ENCODE peak calls at places on chromosome X, in four cellular contexts. One of them, this sample, is unnamed. For H3K4me1, the result is how much of the 10 kb centered on the place peaks cover.

GRCh38 chrX:109714340-109714958 is 18.6 kb downstream of the ACSL4 start:
- DNase-seq in IMR-90: peak
- DNase-seq in sigmoid colon: no peak
- DNase-seq in GM23338: no peak
- DNase-seq in this sample: peak

GRCh38 chrX:122055979-122056715 is 1008.7 kb downstream of the GLUD2 start:
- DNase-seq in IMR-90: no peak
- DNase-seq in sigmoid colon: no peak
- DNase-seq in GM23338: no peak
- DNase-seq in this sample: no peak

GRCh38 chrX:47644557-47645091 is 5.7 kb downstream of the ELK1 start:
- DNase-seq in IMR-90: peak
- DNase-seq in sigmoid colon: no peak
- DNase-seq in GM23338: peak
- DNase-seq in this sample: no peak

GRCh38 chrX:43702079-43702524 is 46.0 kb downstream of the MAOA start:
- DNase-seq in IMR-90: no peak
- DNase-seq in sigmoid colon: no peak
- DNase-seq in GM23338: no peak
- DNase-seq in this sample: no peak

GRCh38 chrX:154000051-154000450 is 19.7 kb downstream of the IRAK1 start:
- DNase-seq in IMR-90: no peak
- DNase-seq in sigmoid colon: no peak
- DNase-seq in GM23338: peak
- DNase-seq in this sample: no peak

GRCh38 chrX:150635952-150636351 is 57.2 kb upstream of the MTMR1 start:
- DNase-seq in IMR-90: peak
- DNase-seq in sigmoid colon: no peak
- DNase-seq in GM23338: no peak
- DNase-seq in this sample: peak

GRCh38 chrX:148337873-148338272 is 162.5 kb upstream of the AFF2 start:
- DNase-seq in IMR-90: no peak
- DNase-seq in sigmoid colon: no peak
- DNase-seq in GM23338: no peak
- DNase-seq in this sample: no peak

GRCh38 chrX:93977641-93978040 is 303.6 kb downstream of the FAM133A start:
- DNase-seq in IMR-90: no peak
- DNase-seq in sigmoid colon: no peak
- DNase-seq in GM23338: no peak
- DNase-seq in this sample: no peak

GRCh38 chrX:153476628-153477027 is 6.3 kb upstream of the HAUS7 start:
- DNase-seq in IMR-90: peak
- DNase-seq in sigmoid colon: no peak
- DNase-seq in GM23338: no peak
- DNase-seq in this sample: no peak

GRCh38 chrX:3326721-3327120 is 19.7 kb downstream of the MXRA5 start:
- DNase-seq in IMR-90: peak
- DNase-seq in sigmoid colon: no peak
- DNase-seq in GM23338: no peak
- DNase-seq in this sample: no peak

GRCh38 chrX:82666355-82666754 is 841.7 kb upstream of the POU3F4 start:
- DNase-seq in IMR-90: no peak
- DNase-seq in sigmoid colon: no peak
- DNase-seq in GM23338: peak
- DNase-seq in this sample: no peak

GRCh38 chrX:10477525-10477924 is 142.9 kb downstream of the MID1 start:
- DNase-seq in IMR-90: no peak
- DNase-seq in sigmoid colon: no peak
- DNase-seq in GM23338: no peak
- DNase-seq in this sample: no peak

GRCh38 chrX:135389717-135390116 is 32.0 kb upstream of the SMIM10L2A start:
- DNase-seq in IMR-90: no peak
- DNase-seq in sigmoid colon: no peak
- DNase-seq in GM23338: no peak
- DNase-seq in this sample: peak

GRCh38 chrX:121146059-121146628 is 98.7 kb downstream of the GLUD2 start:
- DNase-seq in IMR-90: no peak
- DNase-seq in sigmoid colon: no peak
- DNase-seq in GM23338: no peak
- DNase-seq in this sample: no peak

GRCh38 chrX:115561605-115562491 is 874 bp downstream of the PLS3 start:
- DNase-seq in IMR-90: peak
- DNase-seq in sigmoid colon: peak
- DNase-seq in GM23338: peak
- DNase-seq in this sample: peak

GRCh38 chrX:47854474-47854873 is 17.8 kb downstream of the ZNF81 start:
- DNase-seq in IMR-90: peak
- DNase-seq in sigmoid colon: no peak
- DNase-seq in GM23338: peak
- DNase-seq in this sample: peak

GRCh38 chrX:154097003-154097596 is 417 bp downstream of the MECP2 start:
- DNase-seq in IMR-90: peak
- DNase-seq in sigmoid colon: peak
- DNase-seq in GM23338: peak
- DNase-seq in this sample: no peak

GRCh38 chrX:55794420-55794819 is 76.9 kb downstream of the RRAGB start:
- DNase-seq in IMR-90: no peak
- DNase-seq in sigmoid colon: no peak
- DNase-seq in GM23338: no peak
- DNase-seq in this sample: no peak

GRCh38 chrX:33726281-33727160 is 405.6 kb downstream of the FAM47A start:
- DNase-seq in IMR-90: no peak
- DNase-seq in sigmoid colon: peak
- DNase-seq in GM23338: peak
- DNase-seq in this sample: no peak

GRCh38 chrX:127011629-127012028 is 192.1 kb downstream of the PRR32 start:
- DNase-seq in IMR-90: no peak
- DNase-seq in sigmoid colon: no peak
- DNase-seq in GM23338: no peak
- DNase-seq in this sample: no peak

GRCh38 chrX:48632207-48632606 is 34.9 kb downstream of the WDR13 start:
- DNase-seq in IMR-90: no peak
- DNase-seq in sigmoid colon: no peak
- DNase-seq in GM23338: no peak
- DNase-seq in this sample: no peak

GRCh38 chrX:152641256-152641875 is 3.7 kb downstream of the GABRQ start:
- DNase-seq in IMR-90: no peak
- DNase-seq in sigmoid colon: no peak
- DNase-seq in GM23338: peak
- DNase-seq in this sample: no peak

GRCh38 chrX:19805054-19805690 is 82.2 kb downstream of the SH3KBP1 start:
- DNase-seq in IMR-90: no peak
- DNase-seq in sigmoid colon: no peak
- DNase-seq in GM23338: no peak
- DNase-seq in this sample: no peak

GRCh38 chrX:55488559-55489314 is 911 bp downstream of the USP51 start:
- DNase-seq in IMR-90: peak
- DNase-seq in sigmoid colon: peak
- DNase-seq in GM23338: peak
- DNase-seq in this sample: no peak

GRCh38 chrX:100615015-100615414 is 21.6 kb downstream of the TSPAN6 start:
- DNase-seq in IMR-90: peak
- DNase-seq in sigmoid colon: no peak
- DNase-seq in GM23338: peak
- DNase-seq in this sample: peak

GRCh38 chrX:283115-283845 is 2.1 kb downstream of the PLCXD1 start:
- DNase-seq in IMR-90: peak
- DNase-seq in sigmoid colon: peak
- DNase-seq in GM23338: peak
- DNase-seq in this sample: peak

GRCh38 chrX:131802836-131803626 is 220.1 kb upstream of the STK26 start:
- DNase-seq in IMR-90: peak
- DNase-seq in sigmoid colon: peak
- DNase-seq in GM23338: peak
- DNase-seq in this sample: no peak

GRCh38 chrX:119655125-119655524 is 37.8 kb downstream of the SEPTIN6 start:
- DNase-seq in IMR-90: peak
- DNase-seq in sigmoid colon: no peak
- DNase-seq in GM23338: no peak
- DNase-seq in this sample: peak

GRCh38 chrX:132491191-132491590 is 2.4 kb upstream of the MBNL3 start:
- DNase-seq in IMR-90: no peak
- DNase-seq in sigmoid colon: no peak
- DNase-seq in GM23338: peak
- DNase-seq in this sample: peak

GRCh38 chrX:139199945-139200344 is 330.6 kb upstream of the F9 start:
- DNase-seq in IMR-90: no peak
- DNase-seq in sigmoid colon: no peak
- DNase-seq in GM23338: no peak
- DNase-seq in this sample: no peak

GRCh38 chrX:153582896-153583295 is 16.0 kb downstream of the CCNQ start:
- DNase-seq in IMR-90: peak
- DNase-seq in sigmoid colon: no peak
- DNase-seq in GM23338: no peak
- DNase-seq in this sample: no peak

GRCh38 chrX:149962859-149963757 is 24.8 kb upstream of the EOLA2 start:
- DNase-seq in IMR-90: peak
- DNase-seq in sigmoid colon: no peak
- DNase-seq in GM23338: peak
- DNase-seq in this sample: no peak

GRCh38 chrX:9690046-9690445 is 75.6 kb downstream of the GPR143 start:
- DNase-seq in IMR-90: no peak
- DNase-seq in sigmoid colon: peak
- DNase-seq in GM23338: no peak
- DNase-seq in this sample: no peak

DNA sequence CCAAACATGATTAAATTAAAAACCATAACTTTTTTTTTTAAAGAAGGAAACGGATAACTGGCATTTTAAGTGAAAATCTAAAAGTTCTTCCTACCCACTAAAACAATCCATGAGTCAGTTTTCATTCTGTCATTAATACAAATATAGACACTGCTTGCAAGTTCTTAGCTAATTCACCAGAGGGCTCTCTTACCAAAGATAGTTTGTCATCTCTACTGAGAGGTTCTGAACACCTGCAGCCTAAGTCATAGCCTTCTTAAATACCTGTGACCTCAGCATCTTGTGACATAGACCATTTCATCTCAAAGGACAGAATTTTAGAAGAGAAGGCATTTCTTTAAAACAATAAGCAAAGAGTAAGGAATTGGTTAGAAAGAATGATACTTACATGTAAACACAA is 65.3 kb upstream of the FAM120C start:
- DNase-seq in IMR-90: peak
- DNase-seq in sigmoid colon: no peak
- DNase-seq in GM23338: peak
- DNase-seq in this sample: peak
- TF ChIP-seq CTCF in IMR-90: peak
- TF ChIP-seq CTCF in sigmoid colon: no peak
- TF ChIP-seq CTCF in GM23338: peak
- TF ChIP-seq CTCF in this sample: peak

DNA sequence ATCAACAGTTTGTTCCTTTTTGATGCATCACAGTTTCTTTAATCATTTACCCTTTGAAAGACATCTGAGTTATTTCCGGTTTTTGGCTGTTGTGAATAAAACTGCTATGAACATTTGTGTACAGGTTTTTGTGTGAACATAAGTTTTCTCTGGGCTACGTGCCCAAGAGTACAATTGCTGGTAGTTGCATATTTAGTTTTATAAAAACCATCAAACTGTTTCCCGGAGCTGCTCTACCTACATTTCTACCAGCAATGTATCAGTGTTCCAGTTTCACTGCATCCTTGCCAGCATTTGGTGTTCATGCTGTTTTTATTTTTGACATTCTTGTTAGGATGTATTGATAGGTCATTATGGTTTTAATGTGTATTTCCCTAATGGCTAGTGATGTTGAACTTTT is 17.3 kb downstream of the KDM6A start:
- DNase-seq in IMR-90: no peak
- DNase-seq in sigmoid colon: no peak
- DNase-seq in GM23338: no peak
- DNase-seq in this sample: no peak
- H3K4me1 ChIP-seq in IMR-90: under half
- H3K4me1 ChIP-seq in sigmoid colon: under half
- H3K4me1 ChIP-seq in GM23338: under half
- H3K4me1 ChIP-seq in this sample: under half

GRCh38 chrX:97311066-97311778 is 427.5 kb downstream of the RPA4 start:
- DNase-seq in IMR-90: no peak
- DNase-seq in sigmoid colon: no peak
- DNase-seq in GM23338: peak
- DNase-seq in this sample: no peak

GRCh38 chrX:97314348-97314747 is 430.6 kb downstream of the RPA4 start:
- DNase-seq in IMR-90: no peak
- DNase-seq in sigmoid colon: no peak
- DNase-seq in GM23338: no peak
- DNase-seq in this sample: no peak

GRCh38 chrX:97310373-97310772 is 426.7 kb downstream of the RPA4 start:
- DNase-seq in IMR-90: peak
- DNase-seq in sigmoid colon: no peak
- DNase-seq in GM23338: peak
- DNase-seq in this sample: peak

GRCh38 chrX:97320305-97320704 is 436.6 kb downstream of the RPA4 start:
- DNase-seq in IMR-90: no peak
- DNase-seq in sigmoid colon: no peak
- DNase-seq in GM23338: no peak
- DNase-seq in this sample: no peak

DNA sequence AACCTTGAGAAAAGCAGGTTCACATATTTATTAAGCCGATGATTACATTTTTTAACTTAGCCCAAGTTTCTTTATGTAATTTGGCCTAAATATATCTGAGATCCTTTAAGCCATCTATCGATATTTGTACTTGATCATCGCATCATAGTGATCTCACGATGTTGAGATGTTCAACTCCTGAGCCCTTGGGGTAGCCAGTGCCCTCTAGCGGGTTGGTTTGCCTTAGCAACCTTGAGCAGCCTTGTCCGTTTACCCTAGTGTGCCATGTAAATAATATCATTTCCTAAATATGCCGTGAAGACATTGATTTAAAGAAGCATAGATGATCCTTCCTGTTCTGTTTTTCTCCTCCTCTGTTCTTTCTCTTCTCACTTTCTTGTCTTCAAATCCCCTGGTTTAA is 432.2 kb downstream of the RPA4 start:
- DNase-seq in IMR-90: no peak
- DNase-seq in sigmoid colon: no peak
- DNase-seq in GM23338: peak
- DNase-seq in this sample: no peak
- TF ChIP-seq CTCF in IMR-90: no peak
- TF ChIP-seq CTCF in sigmoid colon: no peak
- TF ChIP-seq CTCF in GM23338: peak
- TF ChIP-seq CTCF in this sample: no peak

GRCh38 chrX:68831405-68832100 is 2.7 kb downstream of the EFNB1 start:
- DNase-seq in IMR-90: peak
- DNase-seq in sigmoid colon: peak
- DNase-seq in GM23338: peak
- DNase-seq in this sample: no peak
- H3K4me1 ChIP-seq in IMR-90: under half
- H3K4me1 ChIP-seq in sigmoid colon: under half
- H3K4me1 ChIP-seq in GM23338: under half
- H3K4me1 ChIP-seq in this sample: under half